ENCODE peak calls at places on chromosomes 6 and 20, in four cellular contexts. U is HEK293T; P is cardiac muscle cell; Q is activated CD4-positive, alpha-beta memory T cell treated with anti-CD3 and anti-CD28 coated beads, Interleukin-2, amount 10 ng/mL, durations not matched to agents 7 days and 5 days. B is an unnamed sample.

GRCh38 chr20:63565699-63566335 is 8.2 kb downstream of the HELZ2 start:
- DNase-seq in U (no peak), P (no peak), Q (no peak), B (no peak)

GRCh38 chr20:14127831-14128230 is 132.5 kb downstream of the MACROD2 start:
- DNase-seq in U (no peak), P (no peak), Q (no peak), B (no peak)

GRCh38 chr6:168221000-168221399 is 98.6 kb downstream of the DACT2 start:
- DNase-seq in U (no peak), P (no peak), Q (no peak), B (no peak)

GRCh38 chr6:42704251-42704936 is 18.0 kb downstream of the PRPH2 start:
- DNase-seq in U (peak), P (peak), Q (no peak), B (no peak)

GRCh38 chr20:33984320-33984719 is 9.4 kb upstream of the RALY start:
- DNase-seq in U (no peak), P (no peak), Q (no peak), B (no peak)

GRCh38 chr20:19932170-19932667 is 84.9 kb upstream of the NAA20 start:
- DNase-seq in U (no peak), P (peak), Q (no peak), B (no peak)

GRCh38 chr6:3977875-3978711 is 100.8 kb downstream of the FAM217A start:
- DNase-seq in U (peak), P (peak), Q (peak), B (no peak)

GRCh38 chr6:45616209-45616608 is 238.5 kb upstream of the SUPT3H start:
- DNase-seq in U (no peak), P (no peak), Q (no peak), B (no peak)